ENCODE peak calls at places on chromosome 6, in four cellular contexts. U is psoas muscle, Q is fibroblast of lung, D is astrocyte. X is an unnamed sample.

GRCh38 chr6:47047479-47048411 is 5.6 kb upstream of the ADGRF1 start:
- DNase-seq in U (no peak), Q (peak), D (peak), X (peak)

GRCh38 chr6:127857051-127857637 is 43.7 kb downstream of the THEMIS start:
- DNase-seq in U (no peak), Q (no peak), D (no peak), X (no peak)

GRCh38 chr6:107458687-107459282 is 579 bp downstream of the PDSS2 start:
- DNase-seq in U (no peak), Q (peak), D (peak), X (peak)

GRCh38 chr6:107218142-107218541 is 102.8 kb upstream of the BEND3 start:
- DNase-seq in U (no peak), Q (no peak), D (no peak), X (no peak)

GRCh38 chr6:92827104-92827503 is 592.3 kb downstream of the EPHA7 start:
- DNase-seq in U (no peak), Q (no peak), D (no peak), X (no peak)

GRCh38 chr6:52994031-52994788 is 874 bp downstream of the GSTA4 start:
- DNase-seq in U (peak), Q (peak), D (peak), X (peak)

GRCh38 chr6:31272856-31273626 is 1.1 kb upstream of the HLA-C start:
- DNase-seq in U (no peak), Q (no peak), D (no peak), X (no peak)

GRCh38 chr6:108115598-108116058 is 41.1 kb upstream of the OSTM1 start:
- DNase-seq in U (peak), Q (peak), D (no peak), X (no peak)

GRCh38 chr6:37182736-37183590 is 13.0 kb downstream of the PIM1 start:
- DNase-seq in U (no peak), Q (no peak), D (no peak), X (no peak)

GRCh38 chr6:76817429-76817828 is 645.9 kb downstream of the HTR1B start:
- DNase-seq in U (no peak), Q (no peak), D (no peak), X (no peak)

GRCh38 chr6:7137335-7138106 is 29.8 kb downstream of the RREB1 start:
- DNase-seq in U (peak), Q (peak), D (peak), X (no peak)

GRCh38 chr6:46606318-46606717 is 46.3 kb downstream of the CYP39A1 start:
- DNase-seq in U (no peak), Q (peak), D (no peak), X (no peak)

GRCh38 chr6:123323419-123324329 is 313.1 kb downstream of the TRDN start:
- DNase-seq in U (no peak), Q (peak), D (peak), X (peak)

GRCh38 chr6:13427346-13427745 is 60.1 kb downstream of the GFOD1 start:
- DNase-seq in U (no peak), Q (no peak), D (no peak), X (no peak)

GRCh38 chr6:106128981-106129761 is 43.0 kb downstream of the PRDM1 start:
- DNase-seq in U (no peak), Q (peak), D (peak), X (peak)

GRCh38 chr6:105879146-105879545 is 207.0 kb upstream of the PRDM1 start:
- DNase-seq in U (no peak), Q (no peak), D (no peak), X (no peak)

GRCh38 chr6:7134999-7135735 is 27.4 kb downstream of the RREB1 start:
- DNase-seq in U (no peak), Q (no peak), D (no peak), X (no peak)

GRCh38 chr6:139698526-139699182 is 324.2 kb upstream of the CITED2 start:
- DNase-seq in U (no peak), Q (peak), D (no peak), X (no peak)

GRCh38 chr6:164612731-164613130 is 696.7 kb downstream of the C6orf118 start:
- DNase-seq in U (no peak), Q (no peak), D (no peak), X (no peak)

GRCh38 chr6:116511424-116512131 is at the start of gene CALHM5:
- DNase-seq in U (peak), Q (peak), D (peak), X (peak)

GRCh38 chr6:149234051-149234962 is 83.2 kb upstream of the TAB2 start:
- DNase-seq in U (no peak), Q (peak), D (peak), X (peak)

GRCh38 chr6:74248966-74249365 is 553.0 kb downstream of the CD109 start:
- DNase-seq in U (no peak), Q (no peak), D (no peak), X (no peak)

GRCh38 chr6:131136021-131136847 is 967 bp downstream of the AKAP7 start:
- DNase-seq in U (no peak), Q (peak), D (peak), X (peak)
- TF ChIP-seq CTCF in U (no peak), Q (no peak), D (no peak), X (no peak)

DNA sequence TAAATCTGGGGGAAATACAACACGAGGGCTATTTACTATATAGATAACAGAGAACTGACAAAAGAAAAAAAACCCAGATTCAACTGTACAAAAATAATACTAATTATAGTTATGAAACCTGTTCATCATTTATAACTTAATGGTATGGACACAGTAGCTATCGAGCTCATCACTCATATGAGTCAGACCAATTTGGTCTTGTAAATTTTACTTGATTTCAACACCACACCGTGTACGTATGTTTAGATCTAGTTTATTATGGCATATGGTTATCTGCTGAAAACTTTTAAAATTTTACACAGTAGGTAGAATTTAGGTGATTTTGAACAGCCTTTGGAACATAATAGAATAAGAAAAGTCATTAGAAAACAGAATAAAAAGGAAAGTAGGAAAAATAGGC is 5.5 kb downstream of the MYLK4 start:
- DNase-seq in U (no peak), Q (no peak), D (no peak), X (no peak)
- H3K27ac ChIP-seq in U (peak), Q (no peak), D (no peak), X (no peak)

GRCh38 chr6:19870322-19870721 is 33.2 kb downstream of the ID4 start:
- DNase-seq in U (no peak), Q (no peak), D (no peak), X (no peak)

GRCh38 chr6:19873031-19873430 is 35.9 kb downstream of the ID4 start:
- DNase-seq in U (no peak), Q (no peak), D (no peak), X (no peak)

GRCh38 chr6:19866900-19867627 is 29.9 kb downstream of the ID4 start:
- DNase-seq in U (no peak), Q (peak), D (peak), X (peak)

GRCh38 chr6:19866199-19866872 is 29.2 kb downstream of the ID4 start:
- DNase-seq in U (no peak), Q (no peak), D (no peak), X (no peak)

GRCh38 chr6:19869464-19869863 is 32.3 kb downstream of the ID4 start:
- DNase-seq in U (no peak), Q (no peak), D (no peak), X (no peak)
- TF ChIP-seq CTCF in U (no peak), Q (no peak), D (no peak), X (no peak)

DNA sequence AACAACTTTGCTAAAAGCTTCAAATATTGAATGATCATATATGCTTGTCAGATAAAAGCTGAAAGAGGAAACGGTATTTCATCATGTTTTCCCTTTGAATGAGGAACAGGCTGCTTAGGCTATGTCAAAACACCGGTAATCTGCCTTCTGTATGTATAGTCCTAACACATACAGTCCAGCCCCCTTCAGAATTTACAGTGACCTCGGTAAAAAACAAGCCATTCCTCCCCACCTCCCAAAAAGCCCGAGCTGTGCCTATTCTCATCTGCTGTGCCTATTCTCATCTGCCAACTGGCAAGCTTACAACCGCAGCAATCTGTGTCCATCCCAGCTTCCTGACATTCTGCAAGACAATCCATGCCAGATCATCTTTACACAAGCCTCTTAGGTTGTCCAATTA is 26.8 kb upstream of the UBE2J1 start:
- DNase-seq in U (no peak), Q (no peak), D (no peak), X (no peak)
- H3K27ac ChIP-seq in U (peak), Q (no peak), D (no peak), X (no peak)

X was measured in RWPE1.